ENCODE peak calls at places on chromosomes 16 and 17, in five cellular contexts. B is left colon; H is stimulated activated naive CD4-positive, alpha-beta T cell treated with Interleukin-2 at 50 U/mL for 16 hours; D is stimulated activated CD4-positive, alpha-beta T cell treated with anti-CD3 and anti-CD28 coated beads, Interleukin-2, amount 100 ng/mL, for 48 hours; I is CD8-positive, alpha-beta T cell. W is an unnamed sample.

GRCh38 chr17:77933777-77934398 is 24.6 kb upstream of the TNRC6C start:
- DNase-seq in I (no peak), H (no peak), D (no peak), B (no peak), W (no peak)

GRCh38 chr17:9628509-9628908 is 16.8 kb upstream of the USP43 start:
- DNase-seq in H (no peak), I (no peak), D (no peak), B (peak), W (no peak)

GRCh38 chr16:30609002-30609927 is 924 bp downstream of the ZNF689 start:
- DNase-seq in I (peak), B (peak), D (peak), H (peak), W (no peak)

GRCh38 chr17:81579821-81580321 is 27.7 kb upstream of the FAAP100 start:
- DNase-seq in I (no peak), B (no peak), H (no peak), D (no peak), W (peak)

GRCh38 chr17:30321314-30321713 is 12.5 kb downstream of the TMIGD1 start:
- DNase-seq in B (no peak), H (no peak), I (no peak), D (no peak), W (no peak)

GRCh38 chr16:79307214-79307613 is 293.3 kb downstream of the MAF start:
- DNase-seq in H (no peak), D (no peak), I (no peak), B (peak), W (no peak)

GRCh38 chr16:67399749-67400704 is 6.7 kb upstream of the TPPP3 start:
- DNase-seq in H (no peak), B (peak), D (no peak), I (no peak), W (no peak)

GRCh38 chr16:66045626-66046025 is 320.9 kb upstream of the CDH5 start:
- DNase-seq in D (no peak), B (no peak), H (no peak), I (no peak), W (no peak)

GRCh38 chr17:82120148-82120547 is 22.1 kb upstream of the FASN start:
- DNase-seq in I (no peak), H (no peak), B (no peak), D (no peak), W (no peak)

GRCh38 chr16:81995651-81996050 is 15.6 kb downstream of the SDR42E1 start:
- DNase-seq in B (no peak), H (no peak), D (no peak), I (no peak), W (no peak)

GRCh38 chr17:75736173-75736835 is 15.0 kb downstream of the ITGB4 start:
- DNase-seq in D (no peak), I (no peak), H (no peak), B (no peak), W (no peak)

GRCh38 chr17:18225121-18225561 is 294 bp upstream of the LLGL1 start:
- DNase-seq in D (peak), H (peak), I (peak), B (peak), W (peak)

GRCh38 chr17:51154176-51154575 is 817 bp downstream of the NME1 start:
- DNase-seq in H (no peak), I (no peak), B (no peak), D (no peak), W (no peak)

GRCh38 chr16:88747588-88748301 is 37.3 kb downstream of the PIEZO1 start:
- DNase-seq in H (peak), B (peak), I (no peak), D (peak), W (peak)

GRCh38 chr17:54968259-54968953 is at the start of the genes COX11 and STXBP4:
- DNase-seq in B (peak), I (peak), D (peak), H (peak), W (peak)

GRCh38 chr17:45367216-45367615 is 50.4 kb upstream of the MAP3K14 start:
- DNase-seq in B (no peak), H (no peak), D (no peak), I (no peak), W (no peak)

GRCh38 chr17:7777017-7777416 is 57.0 kb upstream of the KDM6B start:
- DNase-seq in D (no peak), H (no peak), I (no peak), B (no peak), W (no peak)

GRCh38 chr17:63833741-63834373 is 6.4 kb upstream of the FTSJ3 start:
- DNase-seq in I (no peak), B (no peak), H (no peak), D (no peak), W (no peak)

GRCh38 chr17:76641501-76641900 is 2.1 kb downstream of the ST6GALNAC1 start:
- DNase-seq in I (no peak), D (no peak), H (no peak), B (no peak), W (no peak)

GRCh38 chr17:6475411-6475810 is 31.2 kb downstream of the PIMREG start:
- DNase-seq in B (no peak), I (no peak), D (no peak), H (no peak), W (no peak)

GRCh38 chr16:84258266-84258665 is 18.5 kb upstream of the KCNG4 start:
- DNase-seq in B (no peak), D (no peak), I (no peak), H (no peak), W (no peak)

GRCh38 chr16:82016268-82016667 is 5.0 kb upstream of the SDR42E1 start:
- DNase-seq in H (no peak), D (no peak), B (no peak), I (no peak), W (no peak)

GRCh38 chr16:85898521-85899442 is at the start of gene IRF8:
- DNase-seq in D (peak), B (peak), I (peak), H (peak), W (no peak)

GRCh38 chr17:21453144-21453982 is 77.2 kb downstream of the KCNJ12 start:
- DNase-seq in D (no peak), H (no peak), B (no peak), I (no peak), W (no peak)

GRCh38 chr17:80960797-80961452 is 30.7 kb upstream of the CHMP6 start:
- DNase-seq in D (no peak), B (no peak), H (no peak), I (no peak), W (no peak)

GRCh38 chr16:15754821-15755534 is 101.8 kb downstream of the MYH11 start:
- DNase-seq in D (no peak), B (no peak), I (no peak), H (no peak), W (no peak)

GRCh38 chr16:85424260-85425060 is 188.7 kb upstream of the GSE1 start:
- DNase-seq in H (no peak), D (no peak), B (no peak), I (no peak), W (no peak)

GRCh38 chr16:24723663-24724062 is 5.8 kb upstream of the TNRC6A start:
- DNase-seq in B (no peak), H (no peak), D (no peak), I (no peak), W (no peak)

GRCh38 chr16:25690563-25691143 is 1.1 kb upstream of the HS3ST4 start:
- DNase-seq in H (no peak), B (no peak), D (no peak), I (no peak), W (no peak)

GRCh38 chr17:43517615-43518386 is 28.3 kb downstream of the ETV4 start:
- DNase-seq in B (no peak), D (no peak), I (no peak), H (no peak), W (no peak)